ENCODE peak calls at places on chromosomes 3 and 15, in five cellular contexts. X is upper lobe of right lung; H is ovary; U is CD8-positive, alpha-beta T cell; J is lower lobe of right lung. K is an unnamed sample. For H3K4me1, the result is how much of the 10 kb centered on the place peaks cover.

GRCh38 chr15:101495334-101496197 is 6.1 kb upstream of the PCSK6 start:
- DNase-seq in H (no peak), U (no peak), J (no peak), X (no peak), K (no peak)

GRCh38 chr15:68608844-68609232 is 30.0 kb downstream of the CORO2B start:
- DNase-seq in J (no peak), U (no peak), X (no peak), H (no peak), K (no peak)

GRCh38 chr15:39315200-39315599 is 265.7 kb upstream of the THBS1 start:
- DNase-seq in J (no peak), U (no peak), H (no peak), X (no peak), K (no peak)

GRCh38 chr3:139537325-139537724 is 2.2 kb downstream of the RBP1 start:
- DNase-seq in U (no peak), J (no peak), X (no peak), H (no peak), K (no peak)

GRCh38 chr3:56812749-56813655 is 11.3 kb upstream of the ARHGEF3 start:
- DNase-seq in U (no peak), J (no peak), X (no peak), H (no peak), K (no peak)

GRCh38 chr3:181976526-181976925 is 264.8 kb downstream of the SOX2 start:
- DNase-seq in U (no peak), X (no peak), H (no peak), J (no peak), K (no peak)

GRCh38 chr15:69876556-69876955 is 221.2 kb downstream of the TLE3 start:
- DNase-seq in H (no peak), U (no peak), X (no peak), J (no peak), K (no peak)

GRCh38 chr3:27758083-27758482 is 36.0 kb upstream of the EOMES start:
- DNase-seq in J (no peak), U (no peak), X (no peak), H (no peak), K (no peak)

GRCh38 chr3:24678441-24678865 is 183.8 kb upstream of the THRB start:
- DNase-seq in H (no peak), U (no peak), J (no peak), X (no peak), K (no peak)

GRCh38 chr3:177419904-177420601 is 222.8 kb upstream of the TBL1XR1 start:
- DNase-seq in H (no peak), U (no peak), J (no peak), X (no peak), K (no peak)

GRCh38 chr3:134258761-134259347 is 8.2 kb upstream of the RYK start:
- DNase-seq in X (no peak), J (no peak), U (no peak), H (no peak), K (no peak)

GRCh38 chr3:190076601-190077444 is 43.9 kb downstream of the P3H2 start:
- DNase-seq in J (no peak), H (no peak), X (no peak), U (no peak), K (peak)

GRCh38 chr3:195077611-195078540 is 193.1 kb downstream of the XXYLT1 start:
- DNase-seq in U (no peak), H (no peak), X (peak), J (peak), K (no peak)

GRCh38 chr3:128496019-128496601 is 3.1 kb upstream of the GATA2 start:
- DNase-seq in J (no peak), X (no peak), U (no peak), H (no peak), K (no peak)

GRCh38 chr15:59691194-59691805 is 2.2 kb upstream of the BNIP2 start:
- DNase-seq in X (no peak), H (no peak), U (no peak), J (no peak), K (peak)

GRCh38 chr3:118144919-118145318 is 889.7 kb downstream of the IGSF11 start:
- DNase-seq in X (no peak), H (no peak), J (no peak), U (no peak), K (peak)

GRCh38 chr15:74196175-74196574 is 6.4 kb downstream of the STRA6 start:
- DNase-seq in U (no peak), J (peak), X (no peak), H (peak), K (no peak)

GRCh38 chr3:182248349-182248880 is 536.7 kb downstream of the SOX2 start:
- DNase-seq in X (no peak), J (no peak), H (no peak), U (no peak), K (no peak)

GRCh38 chr3:123328851-123329635 is 119.8 kb downstream of the ADCY5 start:
- DNase-seq in U (peak), J (peak), H (peak), X (peak), K (peak)

GRCh38 chr3:123872621-123873020 is 11.5 kb downstream of the MYLK start:
- DNase-seq in J (no peak), U (no peak), X (no peak), H (no peak), K (no peak)

GRCh38 chr3:89527736-89528335 is 420.4 kb downstream of the EPHA3 start:
- DNase-seq in X (no peak), U (no peak), J (no peak), H (no peak), K (no peak)

GRCh38 chr3:23751485-23751811 is 54.3 kb upstream of the UBE2E1 start:
- DNase-seq in J (no peak), U (no peak), X (no peak), H (no peak), K (peak)

GRCh38 chr3:58603606-58604005 is 26.4 kb upstream of the FAM107A start:
- DNase-seq in X (no peak), H (no peak), J (no peak), U (no peak), K (no peak)

GRCh38 chr3:197847866-197848401 is 56.9 kb downstream of the LRCH3 start:
- DNase-seq in J (no peak), U (no peak), H (no peak), X (no peak), K (no peak)

GRCh38 chr15:35738370-35738769 is 192.4 kb upstream of the DPH6 start:
- DNase-seq in H (no peak), X (no peak), U (no peak), J (no peak), K (peak)

GRCh38 chr15:50452927-50453326 is 28.7 kb downstream of the USP8 start:
- DNase-seq in J (no peak), X (no peak), U (no peak), H (no peak), K (no peak)

GRCh38 chr3:103056953-103057450 is 622.2 kb downstream of the ZPLD1 start:
- DNase-seq in X (no peak), H (no peak), J (no peak), U (no peak), K (no peak)

GRCh38 chr3:128555098-128555825 is 62.3 kb upstream of the GATA2 start:
- DNase-seq in X (peak), H (peak), U (no peak), J (peak), K (no peak)

GRCh38 chr3:188529228-188529627 is 375.3 kb downstream of the LPP start:
- DNase-seq in H (no peak), X (no peak), J (no peak), U (no peak), K (no peak)

GRCh38 chr3:104069114-104069513 is 1297.6 kb upstream of the ALCAM start:
- DNase-seq in U (no peak), X (no peak), J (no peak), H (no peak), K (no peak)

GRCh38 chr15:47486051-47486450 is 231.3 kb upstream of the SEMA6D start:
- DNase-seq in X (no peak), U (no peak), H (no peak), J (no peak), K (no peak)

GRCh38 chr15:29668120-29668602 is 154.1 kb downstream of the TJP1 start:
- DNase-seq in J (peak), X (peak), U (no peak), H (peak), K (peak)

GRCh38 chr3:108091498-108092259 is 848 bp upstream of the CD47 start:
- DNase-seq in J (peak), U (peak), X (no peak), H (peak), K (no peak)

GRCh38 chr3:196111939-196112386 is 30.1 kb upstream of the TFRC start:
- DNase-seq in X (no peak), U (no peak), J (no peak), H (no peak), K (no peak)

GRCh38 chr3:52047295-52047960 is 8.9 kb downstream of the DUSP7 start:
- DNase-seq in J (peak), H (no peak), U (no peak), X (peak), K (no peak)

GRCh38 chr3:52043750-52044149 is 12.6 kb downstream of the DUSP7 start:
- DNase-seq in X (no peak), U (no peak), J (no peak), H (no peak), K (no peak)

GRCh38 chr3:52046186-52046913 is 10.0 kb downstream of the DUSP7 start:
- DNase-seq in X (no peak), H (no peak), J (no peak), U (no peak), K (no peak)

GRCh38 chr3:52046914-52047239 is 9.5 kb downstream of the DUSP7 start:
- DNase-seq in J (no peak), H (no peak), X (no peak), U (no peak), K (no peak)

DNA sequence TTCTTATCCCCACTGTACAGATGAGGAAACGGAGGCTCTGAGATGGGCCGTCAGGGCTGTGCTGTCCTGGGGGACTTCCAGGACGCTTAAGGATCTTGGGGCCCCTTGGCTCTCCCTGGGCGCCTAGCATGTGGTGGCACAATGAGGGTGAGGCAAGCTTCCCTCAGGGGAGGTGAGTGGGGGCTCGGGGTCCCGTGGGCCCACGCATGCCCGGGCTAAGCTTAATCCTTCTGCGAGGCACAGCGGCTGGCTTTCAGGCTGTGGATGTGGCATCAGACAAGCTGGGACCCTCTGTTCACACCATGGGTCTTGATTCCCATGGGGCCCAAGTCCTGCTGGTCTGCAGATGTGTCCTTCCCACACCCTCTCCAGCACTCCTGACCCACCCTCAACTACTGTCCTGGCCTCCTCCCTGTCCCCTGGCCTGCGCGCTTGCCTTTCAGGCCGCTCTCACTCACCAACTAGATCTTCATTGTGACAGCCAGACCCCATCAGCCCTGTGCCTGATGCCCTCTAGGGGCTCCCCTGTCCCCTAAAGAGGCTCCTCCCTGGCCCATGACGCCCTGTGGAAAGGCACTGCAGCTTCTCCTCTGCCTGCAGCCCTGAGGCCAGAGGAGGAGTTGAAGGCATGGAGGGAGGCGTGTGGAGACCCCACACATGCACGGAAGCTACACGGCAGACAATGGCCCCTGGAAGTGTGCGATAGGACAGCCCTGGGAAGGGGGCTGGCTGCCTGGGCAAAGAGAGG is 11.3 kb downstream of the DUSP7 start:
- DNase-seq in J (no peak), X (no peak), U (no peak), H (no peak), K (no peak)
- H3K4me1 ChIP-seq in J (half or more), X (under half), U (under half), H (under half), K (under half)

GRCh38 chr3:148697311-148698189 is at the start of gene AGTR1:
- DNase-seq in H (peak), U (no peak), J (peak), X (peak), K (peak)
- H3K4me3 ChIP-seq in H (peak), U (no peak), J (peak), X (peak), K (peak)

GRCh38 chr3:66431494-66431893 is 69.3 kb downstream of the LRIG1 start:
- DNase-seq in U (no peak), H (no peak), J (no peak), X (no peak), K (no peak)

GRCh38 chr3:66432767-66433521 is 67.9 kb downstream of the LRIG1 start:
- DNase-seq in X (no peak), J (no peak), U (no peak), H (no peak), K (no peak)

GRCh38 chr3:66433522-66433782 is 67.4 kb downstream of the LRIG1 start:
- DNase-seq in J (no peak), U (no peak), X (no peak), H (no peak), K (no peak)

GRCh38 chr3:66430876-66431275 is 69.9 kb downstream of the LRIG1 start:
- DNase-seq in J (no peak), X (no peak), U (no peak), H (no peak), K (no peak)

DNA sequence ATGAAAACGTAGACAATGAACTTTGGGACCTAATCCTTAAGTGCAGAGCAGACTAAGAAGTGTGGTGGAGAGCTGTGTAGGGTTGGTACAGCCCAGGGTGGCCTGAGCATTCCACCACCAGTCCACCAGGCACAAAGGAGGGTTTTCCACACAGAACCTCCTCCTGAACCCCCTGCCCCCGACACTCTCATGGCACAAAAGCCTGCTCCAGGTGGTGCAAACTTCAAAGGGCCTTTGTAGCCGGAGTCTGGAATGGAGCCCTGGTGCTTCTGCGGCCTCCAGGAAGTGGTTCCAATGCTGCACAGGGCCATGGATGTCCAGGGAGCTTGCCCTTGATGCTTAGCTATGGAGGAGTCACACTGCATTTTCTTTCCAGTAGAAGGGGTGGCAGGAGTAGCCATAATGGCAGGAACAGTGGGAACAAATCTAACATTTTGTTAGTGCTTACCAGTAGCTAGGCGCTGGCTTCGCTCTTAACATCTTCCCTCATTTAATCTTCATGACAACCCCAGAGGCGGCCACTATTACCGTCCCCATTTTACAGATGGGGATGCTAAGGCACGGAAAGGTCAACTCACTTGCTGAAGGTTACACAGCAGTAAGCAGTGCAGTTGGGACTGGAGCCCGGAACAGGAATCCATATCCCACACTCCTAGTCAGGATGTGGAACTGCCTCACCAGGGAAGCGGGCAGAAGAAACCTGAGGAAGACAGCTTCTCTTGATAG is 68.6 kb downstream of the LRIG1 start:
- DNase-seq in U (no peak), H (no peak), J (no peak), X (no peak), K (no peak)
- H3K4me1 ChIP-seq in U (under half), H (under half), J (under half), X (under half), K (under half)

DNA sequence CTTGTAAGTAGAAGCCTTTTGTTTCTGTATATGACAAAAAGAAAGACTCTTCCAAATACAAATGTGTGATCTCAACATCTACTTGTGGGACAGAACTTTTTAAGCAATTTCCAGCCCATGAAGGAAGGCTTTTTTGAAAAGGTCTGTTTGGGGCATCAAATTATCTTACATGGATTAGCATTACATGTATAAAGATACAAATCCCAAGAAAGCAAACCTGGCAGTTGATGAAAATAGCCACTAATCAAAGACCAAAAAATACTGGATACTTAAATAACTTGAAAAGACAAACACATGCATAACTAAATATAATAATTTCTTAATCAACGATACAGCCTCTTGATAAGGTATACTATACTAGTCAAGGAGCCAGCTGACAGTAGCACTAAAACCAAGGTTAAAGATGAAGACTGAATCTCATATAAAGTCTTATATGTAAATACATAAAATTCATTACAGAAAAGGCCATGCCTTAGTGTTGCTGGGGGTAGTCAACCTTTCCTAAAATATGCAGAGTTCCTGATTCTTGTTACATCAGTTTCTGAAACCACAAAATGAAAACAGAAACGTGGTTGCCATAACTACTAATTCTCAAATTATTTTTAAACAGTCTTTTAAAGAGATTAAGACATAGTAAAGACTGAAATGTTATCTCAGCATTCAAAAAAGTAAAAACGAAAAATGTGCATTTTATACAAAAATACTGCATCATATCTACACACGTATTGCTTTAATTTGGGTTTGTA is 2.0 kb downstream of the ANKRD28 start:
- DNase-seq in H (no peak), U (no peak), J (no peak), X (no peak), K (no peak)
- H3K4me3 ChIP-seq in H (peak), U (no peak), J (peak), X (peak), K (no peak)

GRCh38 chr3:11611271-11611893 is 32.3 kb downstream of the VGLL4 start:
- DNase-seq in J (no peak), U (no peak), X (no peak), H (no peak), K (no peak)

GRCh38 chr3:11607816-11608215 is 35.9 kb downstream of the VGLL4 start:
- DNase-seq in J (no peak), U (no peak), X (no peak), H (no peak), K (no peak)

GRCh38 chr3:11610700-11611099 is 33.0 kb downstream of the VGLL4 start:
- DNase-seq in H (no peak), J (no peak), U (no peak), X (no peak), K (no peak)

GRCh38 chr3:11610044-11610671 is 33.6 kb downstream of the VGLL4 start:
- DNase-seq in U (no peak), H (no peak), X (no peak), J (no peak), K (no peak)

GRCh38 chr3:11609481-11609880 is 34.2 kb downstream of the VGLL4 start:
- DNase-seq in H (no peak), J (no peak), U (no peak), X (no peak), K (no peak)
- H3K4me1 ChIP-seq in H (under half), J (under half), U (under half), X (under half), K (under half)

DNA sequence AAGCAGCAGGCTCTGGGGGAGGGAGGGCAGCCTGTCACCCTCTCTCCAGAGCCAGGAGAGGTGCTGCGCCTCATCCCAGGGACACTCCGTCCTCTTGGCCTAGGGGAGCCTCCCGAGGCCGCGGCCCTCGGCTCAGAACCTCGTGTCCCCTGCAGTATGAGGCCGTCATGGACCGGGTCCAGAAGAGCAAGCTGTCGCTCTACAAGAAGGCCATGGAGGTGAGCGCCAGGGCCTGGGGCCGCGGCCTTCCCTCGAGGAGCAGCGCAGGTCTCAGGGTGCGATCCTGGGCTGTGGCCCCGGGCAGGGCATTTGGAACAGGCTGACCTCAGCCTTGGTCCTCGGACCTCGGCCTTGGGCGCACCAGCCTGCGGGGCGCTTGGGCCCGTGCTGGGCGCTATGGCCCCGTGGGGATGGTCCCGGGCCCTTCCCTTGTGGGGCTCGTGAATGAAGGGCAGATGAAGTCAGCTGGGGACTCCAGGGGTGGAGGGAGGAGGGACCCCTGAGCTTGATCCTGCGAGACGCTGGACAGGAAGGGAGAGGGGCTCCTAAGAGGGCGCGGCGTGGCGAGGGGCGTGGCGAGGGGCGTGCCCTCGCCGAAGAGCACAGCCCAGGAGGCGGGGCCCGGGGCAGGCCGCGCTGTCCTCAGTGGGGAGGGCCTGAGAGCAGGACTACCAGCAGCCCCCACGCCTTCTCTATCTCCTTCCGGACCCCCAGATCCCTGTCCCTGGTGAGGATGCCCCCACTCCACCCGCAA is 32.9 kb downstream of the PSTPIP1 start:
- DNase-seq in H (no peak), X (peak), J (peak), U (peak), K (no peak)
- H3K4me3 ChIP-seq in H (no peak), X (no peak), J (peak), U (no peak), K (no peak)

GRCh38 chr3:175381685-175382084 is 522.6 kb downstream of the NAALADL2 start:
- DNase-seq in U (no peak), J (no peak), X (no peak), H (no peak), K (no peak)
- H3K4me1 ChIP-seq in U (under half), J (under half), X (under half), H (under half), K (under half)